ENCODE peak calls at places on chromosomes 1 and 21, in four cellular contexts. M is CD8-positive, alpha-beta memory T cell; Z is CD8-positive, alpha-beta T cell; G is cardiac muscle cell. B is an unnamed sample.

GRCh38 chr1:183327429-183328290 is 90.5 kb downstream of the NMNAT2 start:
- DNase-seq in M (no peak), Z (no peak), G (no peak), B (peak; percentile 83)

GRCh38 chr21:45533731-45534571 is 8.3 kb downstream of the SLC19A1 start:
- DNase-seq in M (no peak), Z (peak; percentile 17), G (no peak), B (no peak)

GRCh38 chr1:1264868-1265272 is 8.8 kb downstream of the UBE2J2 start:
- DNase-seq in M (no peak), Z (no peak), G (peak; percentile 79), B (peak; percentile 99)

GRCh38 chr1:3179471-3179870 is 110.5 kb downstream of the PRDM16 start:
- DNase-seq in M (no peak), Z (no peak), G (no peak), B (no peak)

GRCh38 chr21:26769613-26770188 is 75.5 kb downstream of the ADAMTS1 start:
- DNase-seq in M (no peak), Z (no peak), G (peak; percentile 77), B (peak; percentile 77)

GRCh38 chr1:116764906-116765862 is 11.0 kb downstream of the CD2 start:
- DNase-seq in M (no peak), Z (no peak), G (no peak), B (no peak)

GRCh38 chr1:17438176-17438976 is 1.1 kb downstream of the RCC2 start:
- DNase-seq in M (peak; percentile 59), Z (peak; percentile 58), G (peak; percentile 69), B (peak; percentile 93)

GRCh38 chr1:66831529-66832239 is 30.6 kb upstream of the INSL5 start:
- DNase-seq in M (no peak), Z (no peak), G (peak; percentile 24), B (no peak)

GRCh38 chr1:43868741-43869067 is 64.9 kb upstream of the ARTN start:
- DNase-seq in M (no peak), Z (no peak), G (peak; percentile 95), B (no peak)
- H3K4me1 ChIP-seq in M (no peaks in the 10 kb centered on the region), Z (no peaks in the 10 kb centered on the region), G (peaks cover 28% of the 10 kb centered on the region), B (peaks cover 9% of the 10 kb centered on the region)

GRCh38 chr1:100438375-100438774 is 86.1 kb downstream of the CDC14A start:
- DNase-seq in M (no peak), Z (no peak), G (no peak), B (no peak)

GRCh38 chr1:100438789-100439188 is 86.5 kb downstream of the CDC14A start:
- DNase-seq in M (no peak), Z (no peak), G (no peak), B (no peak)

GRCh38 chr1:100443739-100444571 is 91.6 kb downstream of the CDC14A start:
- DNase-seq in M (no peak), Z (peak; percentile 33), G (peak; percentile 53), B (no peak)

GRCh38 chr1:100440075-100440809 is 87.9 kb downstream of the CDC14A start:
- DNase-seq in M (peak; percentile 58), Z (peak; percentile 83), G (no peak), B (no peak)

DNA sequence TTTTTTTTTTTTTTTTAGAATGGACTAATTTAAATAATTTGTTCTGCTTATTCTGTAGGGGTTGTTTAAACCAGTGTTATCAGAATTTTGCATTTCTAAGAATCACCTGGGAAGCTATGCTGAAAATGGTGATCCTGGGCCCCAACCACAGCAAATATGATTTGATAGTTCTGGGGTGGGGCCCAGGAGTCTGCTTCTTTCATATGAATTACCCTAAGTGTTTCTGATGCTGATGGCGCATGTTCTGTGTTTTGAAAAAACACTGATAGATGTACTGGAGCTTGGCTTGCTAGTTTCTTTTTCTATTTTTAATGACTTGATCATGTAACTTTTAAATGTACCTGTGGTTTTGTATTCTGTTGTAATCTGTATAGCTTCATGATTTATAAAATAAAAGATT is 89.3 kb downstream of the CDC14A start:
- DNase-seq in M (no peak), Z (peak; percentile 43), G (no peak), B (no peak)
- H3K4me1 ChIP-seq in M (peaks cover 92% of the 10 kb centered on the region), Z (peaks cover 82% of the 10 kb centered on the region), G (peaks cover 12% of the 10 kb centered on the region), B (peaks cover 9% of the 10 kb centered on the region)

GRCh38 chr1:221712198-221712684 is 29.6 kb downstream of the DUSP10 start:
- DNase-seq in M (peak; percentile 16), Z (peak; percentile 77), G (peak; percentile 60), B (peak; percentile 30)

GRCh38 chr1:221714227-221715116 is 27.4 kb downstream of the DUSP10 start:
- DNase-seq in M (no peak), Z (no peak), G (no peak), B (no peak)

GRCh38 chr1:221711642-221712041 is 30.2 kb downstream of the DUSP10 start:
- DNase-seq in M (no peak), Z (no peak), G (no peak), B (no peak)

GRCh38 chr1:221711156-221711577 is 30.7 kb downstream of the DUSP10 start:
- DNase-seq in M (no peak), Z (no peak), G (no peak), B (no peak)

GRCh38 chr1:221712776-221713431 is 29.0 kb downstream of the DUSP10 start:
- DNase-seq in M (peak; percentile 66), Z (peak; percentile 89), G (no peak), B (no peak)
- H3K4me1 ChIP-seq in M (peaks cover 59% of the 10 kb centered on the region), Z (peaks cover 37% of the 10 kb centered on the region), G (peaks cover 45% of the 10 kb centered on the region), B (peaks cover 51% of the 10 kb centered on the region)

DNA sequence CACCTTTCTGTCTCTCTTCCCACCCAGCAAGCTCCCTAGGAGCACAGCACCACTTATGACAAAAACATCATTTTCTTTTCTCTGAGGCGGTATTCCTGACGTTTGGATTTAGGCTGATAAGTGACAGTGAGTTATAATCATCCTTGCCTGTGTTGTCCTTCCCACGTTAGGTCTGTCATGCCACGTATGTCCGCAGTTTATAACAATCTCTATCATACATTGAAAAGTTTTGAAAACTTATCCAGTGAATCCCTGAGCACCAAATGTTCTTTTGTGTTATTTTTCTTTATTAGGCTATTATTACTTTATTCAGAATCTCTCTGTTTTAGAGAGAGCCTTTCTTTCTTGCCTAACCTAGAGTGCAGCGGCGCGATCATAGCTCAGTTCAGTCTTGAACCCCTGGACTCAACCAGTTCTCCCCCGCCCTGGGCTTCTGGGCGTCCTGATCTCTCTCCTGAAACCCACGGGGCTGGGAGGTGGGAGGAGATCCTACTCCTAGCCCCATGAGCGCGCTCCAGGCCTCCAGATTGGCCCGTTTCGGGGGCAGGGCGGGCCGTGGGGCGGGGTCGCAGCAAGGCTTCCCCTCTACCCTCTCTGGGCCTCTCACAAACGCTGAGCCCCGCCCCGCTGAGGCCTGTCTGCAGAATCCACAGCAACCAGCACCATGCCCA is at the start of gene GSTM2:
- DNase-seq in M (peak; percentile 33), Z (peak; percentile 85), G (peak; percentile 93), B (peak; percentile 98)
- H3K4me1 ChIP-seq in M (peaks cover 4% of the 10 kb centered on the region), Z (peaks cover 6% of the 10 kb centered on the region), G (no peaks in the 10 kb centered on the region), B (peaks cover 11% of the 10 kb centered on the region)

GRCh38 chr1:7402548-7402850 is 368.6 kb upstream of the VAMP3 start:
- DNase-seq in M (no peak), Z (no peak), G (no peak), B (no peak)
- H3K4me1 ChIP-seq in M (no peaks in the 10 kb centered on the region), Z (no peaks in the 10 kb centered on the region), G (peaks cover 9% of the 10 kb centered on the region), B (peaks cover 5% of the 10 kb centered on the region)

GRCh38 chr21:33566514-33566913 is 22.0 kb downstream of the DONSON start:
- DNase-seq in M (no peak), Z (no peak), G (no peak), B (no peak)
- H3K4me1 ChIP-seq in M (peaks cover 6% of the 10 kb centered on the region), Z (peaks cover under 1% of the 10 kb centered on the region), G (no peaks in the 10 kb centered on the region), B (no peaks in the 10 kb centered on the region)

DNA sequence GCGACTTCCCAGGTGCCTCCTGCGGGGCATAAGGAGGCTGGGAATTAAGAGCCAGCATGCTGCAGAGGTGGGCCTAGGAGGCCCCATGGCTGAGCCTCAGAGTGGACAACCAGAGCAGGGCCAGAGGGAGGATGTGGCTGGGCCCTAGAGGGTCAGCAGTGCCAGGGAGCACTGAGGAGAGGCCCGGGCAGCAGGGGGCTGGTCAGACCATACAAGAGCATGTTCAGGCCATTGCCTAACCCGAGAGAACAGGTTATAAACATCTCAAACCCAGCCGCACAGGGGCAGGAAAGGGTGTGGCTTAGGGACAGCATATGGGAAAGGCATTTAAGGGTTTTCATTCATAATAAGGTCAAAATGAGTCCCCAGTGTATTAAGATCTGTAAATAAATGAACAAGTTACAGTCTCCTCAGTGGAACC is 51.1 kb downstream of the IER5 start:
- DNase-seq in M (no peak), Z (no peak), G (no peak), B (peak; percentile 72)
- H3K4me1 ChIP-seq in M (peaks cover 24% of the 10 kb centered on the region), Z (peaks cover 24% of the 10 kb centered on the region), G (no peaks in the 10 kb centered on the region), B (peaks cover 53% of the 10 kb centered on the region)